ENCODE peak calls at places on chromosomes 5 and 9, in ten cellular contexts. One of them, this sample, is unnamed.

GRCh38 chr5:169218176-169218575 is 82.8 kb downstream of the SLIT3 start:
- DNase-seq in lower leg skin: no peak
- DNase-seq in kidney epithelial cell: no peak
- DNase-seq in transverse colon: no peak
- DNase-seq in GM12878: no peak
- DNase-seq in CD8-positive, alpha-beta T cell: no peak
- DNase-seq in fibroblast of lung: no peak
- DNase-seq in neural crest cell: no peak
- DNase-seq in HepG2: no peak
- DNase-seq in brain microvascular endothelial cell: no peak
- DNase-seq in this sample: no peak

GRCh38 chr5:14090755-14091154 is 52.4 kb upstream of the TRIO start:
- DNase-seq in CD8-positive, alpha-beta T cell: no peak
- DNase-seq in lower leg skin: no peak
- DNase-seq in fibroblast of lung: no peak
- DNase-seq in HepG2: no peak
- DNase-seq in GM12878: no peak
- DNase-seq in kidney epithelial cell: no peak
- DNase-seq in brain microvascular endothelial cell: no peak
- DNase-seq in neural crest cell: no peak
- DNase-seq in transverse colon: no peak
- DNase-seq in this sample: no peak

GRCh38 chr9:133527444-133527920 is 2.7 kb upstream of the MYMK start:
- DNase-seq in brain microvascular endothelial cell: no peak
- DNase-seq in GM12878: no peak
- DNase-seq in HepG2: no peak
- DNase-seq in fibroblast of lung: peak; percentile 22
- DNase-seq in lower leg skin: no peak
- DNase-seq in transverse colon: no peak
- DNase-seq in CD8-positive, alpha-beta T cell: no peak
- DNase-seq in neural crest cell: no peak
- DNase-seq in kidney epithelial cell: no peak
- DNase-seq in this sample: no peak

GRCh38 chr5:39016587-39017275 is 57.5 kb downstream of the RICTOR start:
- DNase-seq in CD8-positive, alpha-beta T cell: no peak
- DNase-seq in neural crest cell: no peak
- DNase-seq in GM12878: no peak
- DNase-seq in lower leg skin: no peak
- DNase-seq in brain microvascular endothelial cell: no peak
- DNase-seq in fibroblast of lung: peak; percentile 60
- DNase-seq in HepG2: no peak
- DNase-seq in transverse colon: no peak
- DNase-seq in kidney epithelial cell: no peak
- DNase-seq in this sample: no peak

GRCh38 chr5:139705655-139706587 is 57.8 kb downstream of the CXXC5 start:
- DNase-seq in kidney epithelial cell: no peak
- DNase-seq in HepG2: no peak
- DNase-seq in lower leg skin: no peak
- DNase-seq in transverse colon: no peak
- DNase-seq in CD8-positive, alpha-beta T cell: no peak
- DNase-seq in brain microvascular endothelial cell: no peak
- DNase-seq in GM12878: no peak
- DNase-seq in fibroblast of lung: no peak
- DNase-seq in neural crest cell: no peak
- DNase-seq in this sample: no peak

GRCh38 chr5:150505041-150505511 is 2.9 kb upstream of the NDST1 start:
- DNase-seq in brain microvascular endothelial cell: no peak
- DNase-seq in lower leg skin: no peak
- DNase-seq in neural crest cell: no peak
- DNase-seq in HepG2: no peak
- DNase-seq in kidney epithelial cell: no peak
- DNase-seq in fibroblast of lung: no peak
- DNase-seq in transverse colon: no peak
- DNase-seq in GM12878: no peak
- DNase-seq in CD8-positive, alpha-beta T cell: no peak
- DNase-seq in this sample: no peak

GRCh38 chr5:120388016-120388781 is 75.9 kb upstream of the PRR16 start:
- DNase-seq in brain microvascular endothelial cell: peak; percentile 48
- DNase-seq in transverse colon: no peak
- DNase-seq in lower leg skin: no peak
- DNase-seq in HepG2: no peak
- DNase-seq in fibroblast of lung: peak; percentile 98
- DNase-seq in kidney epithelial cell: peak; percentile 45
- DNase-seq in CD8-positive, alpha-beta T cell: no peak
- DNase-seq in neural crest cell: no peak
- DNase-seq in GM12878: no peak
- DNase-seq in this sample: peak; percentile 95

GRCh38 chr5:71482132-71482531 is 26.7 kb downstream of the BDP1 start:
- DNase-seq in brain microvascular endothelial cell: peak; percentile 56
- DNase-seq in neural crest cell: no peak
- DNase-seq in kidney epithelial cell: no peak
- DNase-seq in HepG2: peak; percentile 59
- DNase-seq in lower leg skin: no peak
- DNase-seq in transverse colon: peak; percentile 16
- DNase-seq in CD8-positive, alpha-beta T cell: no peak
- DNase-seq in fibroblast of lung: peak; percentile 52
- DNase-seq in GM12878: no peak
- DNase-seq in this sample: peak; percentile 95

GRCh38 chr5:40486437-40487270 is 193.1 kb upstream of the PTGER4 start:
- DNase-seq in CD8-positive, alpha-beta T cell: peak; percentile 22
- DNase-seq in lower leg skin: no peak
- DNase-seq in neural crest cell: no peak
- DNase-seq in transverse colon: no peak
- DNase-seq in fibroblast of lung: no peak
- DNase-seq in GM12878: peak; percentile 82
- DNase-seq in brain microvascular endothelial cell: no peak
- DNase-seq in HepG2: no peak
- DNase-seq in kidney epithelial cell: no peak
- DNase-seq in this sample: no peak

GRCh38 chr5:57696906-57697590 is 214.4 kb upstream of the ACTBL2 start:
- DNase-seq in HepG2: no peak
- DNase-seq in CD8-positive, alpha-beta T cell: no peak
- DNase-seq in kidney epithelial cell: no peak
- DNase-seq in transverse colon: no peak
- DNase-seq in GM12878: no peak
- DNase-seq in neural crest cell: no peak
- DNase-seq in lower leg skin: no peak
- DNase-seq in brain microvascular endothelial cell: no peak
- DNase-seq in fibroblast of lung: peak; percentile 85
- DNase-seq in this sample: no peak

GRCh38 chr9:96486351-96487029 is 36.5 kb downstream of the HABP4 start:
- DNase-seq in neural crest cell: no peak
- DNase-seq in lower leg skin: no peak
- DNase-seq in transverse colon: peak; percentile 25
- DNase-seq in HepG2: no peak
- DNase-seq in brain microvascular endothelial cell: peak; percentile 78
- DNase-seq in GM12878: no peak
- DNase-seq in CD8-positive, alpha-beta T cell: no peak
- DNase-seq in fibroblast of lung: peak; percentile 75
- DNase-seq in kidney epithelial cell: no peak
- DNase-seq in this sample: peak; percentile 25

GRCh38 chr5:148209151-148209550 is 6.3 kb downstream of the SPINK6 start:
- DNase-seq in fibroblast of lung: no peak
- DNase-seq in brain microvascular endothelial cell: no peak
- DNase-seq in kidney epithelial cell: no peak
- DNase-seq in transverse colon: no peak
- DNase-seq in HepG2: peak; percentile 1
- DNase-seq in CD8-positive, alpha-beta T cell: no peak
- DNase-seq in lower leg skin: no peak
- DNase-seq in neural crest cell: no peak
- DNase-seq in GM12878: no peak
- DNase-seq in this sample: no peak

GRCh38 chr9:133991211-133991921 is 758 bp downstream of the VAV2 start:
- DNase-seq in lower leg skin: no peak
- DNase-seq in fibroblast of lung: no peak
- DNase-seq in transverse colon: peak; percentile 29
- DNase-seq in HepG2: no peak
- DNase-seq in neural crest cell: no peak
- DNase-seq in CD8-positive, alpha-beta T cell: no peak
- DNase-seq in brain microvascular endothelial cell: no peak
- DNase-seq in kidney epithelial cell: no peak
- DNase-seq in GM12878: no peak
- DNase-seq in this sample: no peak

GRCh38 chr9:109171926-109172325 is 4.9 kb upstream of the FRRS1L start:
- DNase-seq in lower leg skin: no peak
- DNase-seq in HepG2: no peak
- DNase-seq in GM12878: no peak
- DNase-seq in CD8-positive, alpha-beta T cell: no peak
- DNase-seq in transverse colon: no peak
- DNase-seq in brain microvascular endothelial cell: peak; percentile 5
- DNase-seq in kidney epithelial cell: no peak
- DNase-seq in neural crest cell: no peak
- DNase-seq in fibroblast of lung: peak; percentile 27
- DNase-seq in this sample: peak; percentile 35

GRCh38 chr9:91837982-91838731 is 111.9 kb downstream of the ROR2 start:
- DNase-seq in CD8-positive, alpha-beta T cell: no peak
- DNase-seq in lower leg skin: no peak
- DNase-seq in brain microvascular endothelial cell: no peak
- DNase-seq in kidney epithelial cell: no peak
- DNase-seq in HepG2: no peak
- DNase-seq in GM12878: no peak
- DNase-seq in neural crest cell: no peak
- DNase-seq in fibroblast of lung: peak; percentile 78
- DNase-seq in transverse colon: peak; percentile 75
- DNase-seq in this sample: peak; percentile 86

GRCh38 chr5:45639038-45639437 is 57.1 kb downstream of the HCN1 start:
- DNase-seq in GM12878: no peak
- DNase-seq in transverse colon: no peak
- DNase-seq in CD8-positive, alpha-beta T cell: no peak
- DNase-seq in HepG2: no peak
- DNase-seq in kidney epithelial cell: no peak
- DNase-seq in neural crest cell: no peak
- DNase-seq in fibroblast of lung: no peak
- DNase-seq in brain microvascular endothelial cell: no peak
- DNase-seq in lower leg skin: no peak
- DNase-seq in this sample: peak; percentile 7
- TF ChIP-seq CTCF in GM12878: no peak
- TF ChIP-seq CTCF in transverse colon: no peak
- TF ChIP-seq CTCF in CD8-positive, alpha-beta T cell: no peak
- TF ChIP-seq CTCF in HepG2: no peak
- TF ChIP-seq CTCF in kidney epithelial cell: no peak
- TF ChIP-seq CTCF in neural crest cell: peak; percentile 66
- TF ChIP-seq CTCF in fibroblast of lung: no peak
- TF ChIP-seq CTCF in brain microvascular endothelial cell: no peak
- TF ChIP-seq CTCF in lower leg skin: no peak
- TF ChIP-seq CTCF in this sample: peak; percentile 34

DNA sequence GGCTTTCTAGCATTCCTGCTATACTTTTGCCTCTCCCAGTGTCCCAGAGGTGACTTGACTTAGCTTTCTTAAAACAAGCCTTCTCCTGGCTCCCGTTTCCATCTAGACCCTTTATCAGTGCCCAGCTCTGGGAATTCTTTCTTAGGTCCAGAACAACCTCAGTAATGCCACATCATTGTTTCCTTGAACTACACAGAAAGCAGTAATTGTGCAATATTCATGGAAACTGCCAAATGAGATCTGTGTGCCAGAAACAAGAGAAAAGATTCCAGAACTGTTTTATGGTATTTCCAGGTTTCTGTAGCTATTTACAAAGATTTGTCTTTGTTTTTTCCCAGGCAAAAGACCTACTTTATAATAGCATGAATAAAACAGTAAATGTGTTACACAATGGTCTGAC is 391.3 kb downstream of the SLCO4C1 start:
- DNase-seq in fibroblast of lung: no peak
- DNase-seq in HepG2: no peak
- DNase-seq in CD8-positive, alpha-beta T cell: no peak
- DNase-seq in transverse colon: no peak
- DNase-seq in brain microvascular endothelial cell: no peak
- DNase-seq in lower leg skin: no peak
- DNase-seq in GM12878: no peak
- DNase-seq in neural crest cell: no peak
- DNase-seq in kidney epithelial cell: no peak
- DNase-seq in this sample: peak; percentile 23
- TF ChIP-seq CTCF in fibroblast of lung: no peak
- TF ChIP-seq CTCF in HepG2: no peak
- TF ChIP-seq CTCF in CD8-positive, alpha-beta T cell: no peak
- TF ChIP-seq CTCF in transverse colon: no peak
- TF ChIP-seq CTCF in brain microvascular endothelial cell: no peak
- TF ChIP-seq CTCF in lower leg skin: no peak
- TF ChIP-seq CTCF in GM12878: no peak
- TF ChIP-seq CTCF in neural crest cell: no peak
- TF ChIP-seq CTCF in kidney epithelial cell: no peak
- TF ChIP-seq CTCF in this sample: no peak

GRCh38 chr9:4118666-4119065 is 181.2 kb downstream of the GLIS3 start:
- DNase-seq in brain microvascular endothelial cell: no peak
- DNase-seq in GM12878: no peak
- DNase-seq in neural crest cell: no peak
- DNase-seq in transverse colon: no peak
- DNase-seq in kidney epithelial cell: no peak
- DNase-seq in CD8-positive, alpha-beta T cell: no peak
- DNase-seq in HepG2: no peak
- DNase-seq in lower leg skin: no peak
- DNase-seq in fibroblast of lung: peak; percentile 39
- DNase-seq in this sample: no peak

GRCh38 chr9:4116708-4117460 is 183.0 kb downstream of the GLIS3 start:
- DNase-seq in GM12878: no peak
- DNase-seq in fibroblast of lung: peak; percentile 95
- DNase-seq in HepG2: no peak
- DNase-seq in lower leg skin: no peak
- DNase-seq in brain microvascular endothelial cell: no peak
- DNase-seq in kidney epithelial cell: no peak
- DNase-seq in CD8-positive, alpha-beta T cell: no peak
- DNase-seq in neural crest cell: no peak
- DNase-seq in transverse colon: no peak
- DNase-seq in this sample: peak; percentile 32

GRCh38 chr9:4119778-4120554 is 179.9 kb downstream of the GLIS3 start:
- DNase-seq in HepG2: no peak
- DNase-seq in GM12878: no peak
- DNase-seq in neural crest cell: no peak
- DNase-seq in transverse colon: no peak
- DNase-seq in fibroblast of lung: no peak
- DNase-seq in kidney epithelial cell: no peak
- DNase-seq in brain microvascular endothelial cell: no peak
- DNase-seq in CD8-positive, alpha-beta T cell: no peak
- DNase-seq in lower leg skin: no peak
- DNase-seq in this sample: no peak

GRCh38 chr9:4116091-4116581 is 183.7 kb downstream of the GLIS3 start:
- DNase-seq in transverse colon: no peak
- DNase-seq in brain microvascular endothelial cell: no peak
- DNase-seq in GM12878: no peak
- DNase-seq in neural crest cell: no peak
- DNase-seq in lower leg skin: no peak
- DNase-seq in HepG2: no peak
- DNase-seq in kidney epithelial cell: no peak
- DNase-seq in CD8-positive, alpha-beta T cell: no peak
- DNase-seq in fibroblast of lung: peak; percentile 83
- DNase-seq in this sample: no peak

GRCh38 chr9:4117835-4118610 is 181.8 kb downstream of the GLIS3 start:
- DNase-seq in transverse colon: peak; percentile 19
- DNase-seq in HepG2: peak; percentile 9
- DNase-seq in neural crest cell: peak; percentile 4
- DNase-seq in kidney epithelial cell: no peak
- DNase-seq in CD8-positive, alpha-beta T cell: no peak
- DNase-seq in brain microvascular endothelial cell: no peak
- DNase-seq in fibroblast of lung: no peak
- DNase-seq in GM12878: no peak
- DNase-seq in lower leg skin: no peak
- DNase-seq in this sample: no peak
- TF ChIP-seq CTCF in transverse colon: no peak
- TF ChIP-seq CTCF in HepG2: peak; percentile 89
- TF ChIP-seq CTCF in neural crest cell: peak; percentile 39
- TF ChIP-seq CTCF in kidney epithelial cell: peak; percentile 35
- TF ChIP-seq CTCF in CD8-positive, alpha-beta T cell: peak; percentile 25
- TF ChIP-seq CTCF in brain microvascular endothelial cell: peak; percentile 60
- TF ChIP-seq CTCF in fibroblast of lung: peak; percentile 41
- TF ChIP-seq CTCF in GM12878: peak; percentile 62
- TF ChIP-seq CTCF in lower leg skin: no peak
- TF ChIP-seq CTCF in this sample: no peak

GRCh38 chr9:13252852-13253251 is 26.6 kb downstream of the MPDZ start:
- DNase-seq in brain microvascular endothelial cell: no peak
- DNase-seq in lower leg skin: no peak
- DNase-seq in fibroblast of lung: no peak
- DNase-seq in GM12878: no peak
- DNase-seq in neural crest cell: no peak
- DNase-seq in transverse colon: no peak
- DNase-seq in HepG2: no peak
- DNase-seq in kidney epithelial cell: no peak
- DNase-seq in CD8-positive, alpha-beta T cell: no peak
- DNase-seq in this sample: no peak
- TF ChIP-seq CTCF in brain microvascular endothelial cell: no peak
- TF ChIP-seq CTCF in lower leg skin: no peak
- TF ChIP-seq CTCF in fibroblast of lung: no peak
- TF ChIP-seq CTCF in GM12878: no peak
- TF ChIP-seq CTCF in neural crest cell: no peak
- TF ChIP-seq CTCF in transverse colon: no peak
- TF ChIP-seq CTCF in HepG2: no peak
- TF ChIP-seq CTCF in kidney epithelial cell: no peak
- TF ChIP-seq CTCF in CD8-positive, alpha-beta T cell: no peak
- TF ChIP-seq CTCF in this sample: no peak

This sample was measured in MCF 10A.